ENCODE peak calls at places on chromosomes 7 and 10, in four cellular contexts. Z is stimulated activated CD4-positive, alpha-beta T cell treated with anti-CD3 and anti-CD28 coated beads, Interleukin-4, amount 100 ng/mL, for 1 hour; V is stimulated activated CD8-positive, alpha-beta memory T cell treated with anti-CD3 and anti-CD28 coated beads, Interleukin-4, amount 100 ng/mL, for 1 hour; T is HepG2. I is an unnamed sample.

GRCh38 chr7:99559276-99559915 is 954 bp downstream of the ZNF655 start:
- DNase-seq in Z (no peak), V (no peak), T (no peak), I (no peak)

GRCh38 chr10:132538790-132539421 is 1.3 kb downstream of the INPP5A start:
- DNase-seq in Z (no peak), V (no peak), T (no peak), I (no peak)

GRCh38 chr7:38681882-38682281 is 50.7 kb upstream of the AMPH start:
- DNase-seq in Z (no peak), V (no peak), T (no peak), I (no peak)

GRCh38 chr7:69232445-69233376 is 365.6 kb upstream of the AUTS2 start:
- DNase-seq in Z (no peak), V (no peak), T (no peak), I (no peak)

GRCh38 chr7:87199241-87199640 is 20.3 kb downstream of the TMEM243 start:
- DNase-seq in Z (no peak), V (no peak), T (no peak), I (no peak)

GRCh38 chr10:60399343-60399742 is 9.7 kb upstream of the ANK3 start:
- DNase-seq in Z (no peak), V (no peak), T (no peak), I (no peak)

GRCh38 chr7:50261593-50261992 is 42.9 kb upstream of the IKZF1 start:
- DNase-seq in Z (no peak), V (no peak), T (no peak), I (no peak)

GRCh38 chr7:30776971-30777370 is 5.8 kb downstream of the MINDY4 start:
- DNase-seq in Z (no peak), V (no peak), T (no peak), I (no peak)

GRCh38 chr7:132225216-132226030 is 350.8 kb downstream of the PLXNA4 start:
- DNase-seq in Z (no peak), V (no peak), T (peak), I (peak)

GRCh38 chr10:51244308-51244707 is 170.0 kb downstream of the PRKG1 start:
- DNase-seq in Z (no peak), V (no peak), T (no peak), I (no peak)

GRCh38 chr10:110010076-110011069 is 2.6 kb downstream of the ADD3 start:
- DNase-seq in Z (no peak), V (peak), T (peak), I (no peak)

GRCh38 chr7:131352032-131352431 is 24.4 kb downstream of the MKLN1 start:
- DNase-seq in Z (no peak), V (no peak), T (no peak), I (no peak)

GRCh38 chr7:143456992-143457793 is 13.9 kb downstream of the TAS2R60 start:
- DNase-seq in Z (no peak), V (no peak), T (no peak), I (no peak)

GRCh38 chr10:11264481-11265044 is 246.9 kb downstream of the CELF2 start:
- DNase-seq in Z (no peak), V (no peak), T (no peak), I (no peak)

GRCh38 chr10:112949128-112949823 is 771 bp upstream of the TCF7L2 start:
- DNase-seq in Z (no peak), V (no peak), T (peak), I (peak)

GRCh38 chr10:47348138-47348651 is at the start of gene RBP3:
- DNase-seq in Z (no peak), V (no peak), T (no peak), I (no peak)

GRCh38 chr10:78981970-78982281 is 86.8 kb upstream of the ZMIZ1 start:
- DNase-seq in Z (no peak), V (no peak), T (peak), I (no peak)

GRCh38 chr10:87578799-87579401 is 74.2 kb downstream of the MINPP1 start:
- DNase-seq in Z (no peak), V (no peak), T (no peak), I (peak)

GRCh38 chr7:41188163-41189130 is 514.4 kb downstream of the INHBA start:
- DNase-seq in Z (no peak), V (no peak), T (no peak), I (no peak)

GRCh38 chr10:109647627-109648026 is 275.7 kb downstream of the XPNPEP1 start:
- DNase-seq in Z (no peak), V (no peak), T (no peak), I (no peak)

GRCh38 chr7:136551618-136552017 is 316.8 kb upstream of the CHRM2 start:
- DNase-seq in Z (no peak), V (no peak), T (no peak), I (no peak)

GRCh38 chr7:127845497-127846214 is 185.6 kb downstream of the LRRC4 start:
- DNase-seq in Z (no peak), V (no peak), T (no peak), I (no peak)

GRCh38 chr7:110071219-110071618 is 1019.7 kb upstream of the LRRN3 start:
- DNase-seq in Z (no peak), V (no peak), T (no peak), I (no peak)

GRCh38 chr10:109912335-109913282 is 10.7 kb downstream of the XPNPEP1 start:
- DNase-seq in Z (no peak), V (no peak), T (no peak), I (peak)

I was measured in hepatocyte.